ENCODE peak calls at places on chromosome 13, in nine cellular contexts. One of them, this sample, is unnamed.
A peak's percentile ranks its signal among the peaks of the same experiment; 100 is the strongest.

GRCh38 chr13:75135325-75135825 is 346.6 kb downstream of the TBC1D4 start:
- DNase-seq in AML-193: no peak
- DNase-seq in ELF-1: no peak
- DNase-seq in brain microvascular endothelial cell: peak; percentile 98
- DNase-seq in AG08395: peak; percentile 74
- DNase-seq in MCF 10A: peak; percentile 57
- DNase-seq in frontal cortex: no peak
- DNase-seq in C1 segment of cervical spinal cord: no peak
- DNase-seq in stimulated activated naive CD4-positive, alpha-beta T cell: no peak
- DNase-seq in this sample: no peak

GRCh38 chr13:31970237-31970930 is 61.2 kb upstream of the FRY start:
- DNase-seq in AML-193: no peak
- DNase-seq in ELF-1: no peak
- DNase-seq in brain microvascular endothelial cell: peak; percentile 88
- DNase-seq in AG08395: peak; percentile 80
- DNase-seq in MCF 10A: no peak
- DNase-seq in frontal cortex: no peak
- DNase-seq in C1 segment of cervical spinal cord: no peak
- DNase-seq in stimulated activated naive CD4-positive, alpha-beta T cell: no peak
- DNase-seq in this sample: no peak

GRCh38 chr13:85755123-85755522 is 44.1 kb downstream of the SLITRK6 start:
- DNase-seq in AML-193: no peak
- DNase-seq in ELF-1: no peak
- DNase-seq in brain microvascular endothelial cell: peak; percentile 1
- DNase-seq in AG08395: no peak
- DNase-seq in MCF 10A: no peak
- DNase-seq in frontal cortex: no peak
- DNase-seq in C1 segment of cervical spinal cord: no peak
- DNase-seq in stimulated activated naive CD4-positive, alpha-beta T cell: no peak
- DNase-seq in this sample: no peak

GRCh38 chr13:99870541-99870940 is 101.0 kb downstream of the ZIC5 start:
- DNase-seq in AML-193: no peak
- DNase-seq in ELF-1: no peak
- DNase-seq in brain microvascular endothelial cell: no peak
- DNase-seq in AG08395: no peak
- DNase-seq in MCF 10A: no peak
- DNase-seq in frontal cortex: no peak
- DNase-seq in C1 segment of cervical spinal cord: peak; percentile 57
- DNase-seq in stimulated activated naive CD4-positive, alpha-beta T cell: no peak
- DNase-seq in this sample: no peak

GRCh38 chr13:44932850-44933251 is 56.4 kb downstream of the NUFIP1 start:
- DNase-seq in AML-193: no peak
- DNase-seq in ELF-1: no peak
- DNase-seq in brain microvascular endothelial cell: peak; percentile 84
- DNase-seq in AG08395: peak; percentile 26
- DNase-seq in MCF 10A: peak; percentile 36
- DNase-seq in frontal cortex: no peak
- DNase-seq in C1 segment of cervical spinal cord: no peak
- DNase-seq in stimulated activated naive CD4-positive, alpha-beta T cell: no peak
- DNase-seq in this sample: no peak

GRCh38 chr13:79589605-79590511 is 108.9 kb downstream of the NDFIP2 start:
- DNase-seq in AML-193: peak; percentile 85
- DNase-seq in ELF-1: no peak
- DNase-seq in brain microvascular endothelial cell: no peak
- DNase-seq in AG08395: no peak
- DNase-seq in MCF 10A: peak; percentile 74
- DNase-seq in frontal cortex: no peak
- DNase-seq in C1 segment of cervical spinal cord: no peak
- DNase-seq in stimulated activated naive CD4-positive, alpha-beta T cell: no peak
- DNase-seq in this sample: no peak

GRCh38 chr13:21164631-21165030 is 11.7 kb downstream of the SKA3 start:
- DNase-seq in AML-193: no peak
- DNase-seq in ELF-1: no peak
- DNase-seq in brain microvascular endothelial cell: no peak
- DNase-seq in AG08395: no peak
- DNase-seq in MCF 10A: peak; percentile 67
- DNase-seq in frontal cortex: no peak
- DNase-seq in C1 segment of cervical spinal cord: no peak
- DNase-seq in stimulated activated naive CD4-positive, alpha-beta T cell: no peak
- DNase-seq in this sample: no peak

GRCh38 chr13:52776726-52777125 is 37.1 kb upstream of the CNMD start:
- DNase-seq in AML-193: no peak
- DNase-seq in ELF-1: no peak
- DNase-seq in brain microvascular endothelial cell: no peak
- DNase-seq in AG08395: no peak
- DNase-seq in MCF 10A: no peak
- DNase-seq in frontal cortex: no peak
- DNase-seq in C1 segment of cervical spinal cord: no peak
- DNase-seq in stimulated activated naive CD4-positive, alpha-beta T cell: no peak
- DNase-seq in this sample: no peak

GRCh38 chr13:53854321-53854720 is 825.7 kb downstream of the OLFM4 start:
- DNase-seq in AML-193: no peak
- DNase-seq in ELF-1: no peak
- DNase-seq in brain microvascular endothelial cell: no peak
- DNase-seq in AG08395: no peak
- DNase-seq in MCF 10A: no peak
- DNase-seq in frontal cortex: no peak
- DNase-seq in C1 segment of cervical spinal cord: no peak
- DNase-seq in stimulated activated naive CD4-positive, alpha-beta T cell: no peak
- DNase-seq in this sample: no peak

GRCh38 chr13:72698164-72698563 is 29.3 kb downstream of the MZT1 start:
- DNase-seq in AML-193: no peak
- DNase-seq in ELF-1: no peak
- DNase-seq in brain microvascular endothelial cell: no peak
- DNase-seq in AG08395: no peak
- DNase-seq in MCF 10A: no peak
- DNase-seq in frontal cortex: no peak
- DNase-seq in C1 segment of cervical spinal cord: no peak
- DNase-seq in stimulated activated naive CD4-positive, alpha-beta T cell: no peak
- DNase-seq in this sample: no peak

GRCh38 chr13:44819245-44819644 is 170.0 kb downstream of the NUFIP1 start:
- DNase-seq in AML-193: no peak
- DNase-seq in ELF-1: no peak
- DNase-seq in brain microvascular endothelial cell: peak; percentile 70
- DNase-seq in AG08395: peak; percentile 45
- DNase-seq in MCF 10A: peak; percentile 61
- DNase-seq in frontal cortex: no peak
- DNase-seq in C1 segment of cervical spinal cord: no peak
- DNase-seq in stimulated activated naive CD4-positive, alpha-beta T cell: no peak
- DNase-seq in this sample: no peak

GRCh38 chr13:25171517-25172302 is at the start of gene AMER2:
- DNase-seq in AML-193: no peak
- DNase-seq in ELF-1: peak; percentile 53
- DNase-seq in brain microvascular endothelial cell: no peak
- DNase-seq in AG08395: peak; percentile 10
- DNase-seq in MCF 10A: no peak
- DNase-seq in frontal cortex: peak; percentile 77
- DNase-seq in C1 segment of cervical spinal cord: peak; percentile 88
- DNase-seq in stimulated activated naive CD4-positive, alpha-beta T cell: no peak
- DNase-seq in this sample: peak; percentile 31

GRCh38 chr13:50437252-50437651 is 406.2 kb downstream of the DLEU7 start:
- DNase-seq in AML-193: no peak
- DNase-seq in ELF-1: no peak
- DNase-seq in brain microvascular endothelial cell: no peak
- DNase-seq in AG08395: no peak
- DNase-seq in MCF 10A: no peak
- DNase-seq in frontal cortex: no peak
- DNase-seq in C1 segment of cervical spinal cord: no peak
- DNase-seq in stimulated activated naive CD4-positive, alpha-beta T cell: no peak
- DNase-seq in this sample: no peak

This sample was measured in thyroid gland.